ENCODE peak calls at places on chromosomes 16 and 17, in six cellular contexts. W is GM23338, L is HL-60, Y is SK-N-SH, O is HCT116, A is breast epithelium. D is an unnamed sample.

GRCh38 chr16:1054660-1055556 is 17.6 kb upstream of the SSTR5 start:
- DNase-seq in Y (peak; percentile 91), A (no peak), O (peak; percentile 37), L (peak; percentile 9), W (peak; percentile 91), D (peak; percentile 51)

GRCh38 chr16:85104147-85104546 is 8.1 kb downstream of the CIBAR2 start:
- DNase-seq in W (peak; percentile 46), O (no peak), L (no peak), Y (no peak), A (no peak), D (no peak)

GRCh38 chr16:22425847-22426246 is 51.4 kb upstream of the CDR2 start:
- DNase-seq in L (no peak), O (no peak), W (peak; percentile 41), A (no peak), Y (no peak), D (no peak)

GRCh38 chr16:48597563-48598392 is 12.2 kb downstream of the N4BP1 start:
- DNase-seq in L (no peak), A (no peak), O (no peak), W (no peak), Y (no peak), D (no peak)

GRCh38 chr17:22703204-22703603 is 1010.9 kb downstream of the KCNJ18 start:
- DNase-seq in A (no peak), Y (peak; percentile 58), L (peak; percentile 4), W (no peak), O (no peak), D (no peak)

GRCh38 chr16:50451951-50452508 is 83.2 kb upstream of the BRD7 start:
- DNase-seq in A (no peak), Y (no peak), O (no peak), L (no peak), W (no peak), D (no peak)

GRCh38 chr17:61232871-61233270 is 166.8 kb upstream of the TBX2 start:
- DNase-seq in O (no peak), Y (no peak), L (no peak), A (no peak), W (no peak), D (no peak)

GRCh38 chr16:58511933-58512815 is 3.1 kb upstream of the SETD6 start:
- DNase-seq in W (peak; percentile 94), Y (peak; percentile 80), L (peak; percentile 77), A (no peak), O (no peak), D (peak; percentile 83)

GRCh38 chr17:35894206-35894605 is 14.0 kb upstream of the CCL5 start:
- DNase-seq in W (no peak), Y (no peak), A (no peak), O (no peak), L (no peak), D (no peak)

GRCh38 chr16:87956169-87956770 is 5.0 kb downstream of the BANP start:
- DNase-seq in W (peak; percentile 32), A (no peak), O (no peak), L (peak; percentile 47), Y (no peak), D (peak; percentile 53)

GRCh38 chr16:62638324-62638911 is 602.2 kb upstream of the CDH8 start:
- DNase-seq in A (no peak), L (no peak), O (no peak), W (no peak), Y (no peak), D (no peak)

GRCh38 chr16:69495821-69496220 is 69.9 kb upstream of the NFAT5 start:
- DNase-seq in W (no peak), O (no peak), L (no peak), A (no peak), Y (peak; percentile 82), D (no peak)

GRCh38 chr16:19935696-19936095 is 51.0 kb upstream of the GPRC5B start:
- DNase-seq in A (no peak), Y (peak; percentile 49), L (no peak), W (no peak), O (no peak), D (no peak)

GRCh38 chr16:5000573-5001001 is 33.1 kb downstream of the NAGPA start:
- DNase-seq in O (no peak), A (no peak), L (no peak), W (no peak), Y (no peak), D (no peak)

GRCh38 chr17:30720013-30720471 is 104.5 kb downstream of the CRLF3 start:
- DNase-seq in W (no peak), Y (no peak), L (no peak), A (no peak), O (no peak), D (peak; percentile 6)

GRCh38 chr16:29645699-29646187 is 17.3 kb upstream of the SPN start:
- DNase-seq in Y (peak; percentile 63), O (peak; percentile 49), L (peak; percentile 94), A (no peak), W (peak; percentile 65), D (no peak)

GRCh38 chr16:71883193-71883848 is 661 bp downstream of the ZNF821 start:
- DNase-seq in A (no peak), L (no peak), Y (no peak), O (no peak), W (peak; percentile 78), D (peak; percentile 61)

GRCh38 chr17:6327007-6327406 is 107.9 kb downstream of the AIPL1 start:
- DNase-seq in L (no peak), A (no peak), O (no peak), W (peak; percentile 63), Y (no peak), D (no peak)

GRCh38 chr17:31802502-31802901 is 56.5 kb downstream of the COPRS start:
- DNase-seq in L (peak; percentile 87), W (no peak), O (peak; percentile 31), Y (no peak), A (no peak), D (no peak)

GRCh38 chr17:34366051-34366450 is 3.0 kb upstream of the CCL1 start:
- DNase-seq in A (no peak), O (no peak), W (no peak), Y (no peak), L (peak; percentile 67), D (no peak)

GRCh38 chr16:68402748-68403040 is 45.6 kb downstream of the SMPD3 start:
- DNase-seq in L (no peak), W (peak; percentile 55), O (no peak), A (no peak), Y (no peak), D (no peak)

GRCh38 chr17:78862073-78863023 is 21.7 kb upstream of the USP36 start:
- DNase-seq in A (peak; percentile 79), O (peak; percentile 92), Y (no peak), W (no peak), L (peak; percentile 71), D (peak; percentile 73)

GRCh38 chr17:39668141-39668924 is at the start of gene PNMT:
- DNase-seq in W (peak; percentile 90), A (peak; percentile 60), L (peak; percentile 58), Y (peak; percentile 93), O (no peak), D (peak; percentile 81)
- TF ChIP-seq POLR2AphosphoS5 in W (no peak), A (no peak), L (no peak), Y (no peak), O (no peak), D (no peak)

GRCh38 chr17:28950017-28950751 is 1.1 kb downstream of the PHF12 start:
- DNase-seq in A (peak; percentile 56), O (no peak), L (peak; percentile 78), W (peak; percentile 83), Y (peak; percentile 59), D (peak; percentile 61)

GRCh38 chr17:28949185-28950016 is 1.9 kb downstream of the PHF12 start:
- DNase-seq in L (peak; percentile 70), A (peak; percentile 51), W (peak; percentile 74), Y (peak; percentile 63), O (no peak), D (peak; percentile 67)

GRCh38 chr17:28951428-28951990 is at the start of gene PHF12:
- DNase-seq in A (peak; percentile 100), Y (peak; percentile 97), O (peak; percentile 100), L (peak; percentile 100), W (peak; percentile 100), D (peak; percentile 100)

GRCh38 chr17:28951991-28952975 is 965 bp upstream of the PHF12 start:
- DNase-seq in L (peak; percentile 99), A (peak; percentile 99), Y (peak; percentile 88), O (peak; percentile 99), W (peak; percentile 100), D (peak; percentile 98)

DNA sequence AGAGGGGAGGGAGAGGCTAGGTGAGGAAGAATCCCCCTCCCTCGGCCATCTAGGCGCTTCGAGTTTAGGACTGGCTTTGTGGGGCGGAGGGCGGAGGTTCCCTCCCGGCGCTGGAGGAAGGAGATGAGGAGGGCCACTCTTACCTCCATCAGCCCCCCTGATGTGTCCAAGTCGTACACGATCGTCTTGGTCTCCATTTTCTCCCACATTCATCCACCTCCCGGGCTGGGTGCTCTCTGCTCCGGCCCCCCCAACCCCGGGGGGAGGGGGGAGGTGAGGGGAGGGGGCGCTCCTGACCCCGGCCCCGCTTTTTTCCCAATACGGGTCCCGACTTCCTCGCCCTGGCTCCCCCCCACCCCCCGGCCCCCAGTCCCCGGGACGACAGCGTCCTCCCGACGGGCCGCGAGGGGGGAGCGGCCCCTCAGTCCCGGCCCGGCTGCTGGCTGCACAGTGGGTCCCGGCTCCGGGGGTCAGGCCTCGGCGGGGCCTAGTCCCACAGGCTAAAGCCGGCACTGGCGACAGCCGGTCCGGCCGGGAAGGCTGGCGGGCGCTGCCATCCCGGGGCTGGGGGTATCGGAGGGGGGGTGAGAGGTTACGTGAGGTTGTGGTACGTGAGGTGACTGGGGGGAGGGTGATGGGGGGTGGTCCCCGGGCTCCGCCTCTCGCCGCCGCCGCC is 428 bp downstream of the PHF12 start:
- DNase-seq in Y (no peak), W (no peak), O (no peak), A (no peak), L (no peak), D (no peak)
- H3K27ac ChIP-seq in Y (peak overlapping the region; percentile 99), W (peak overlapping the region; percentile 97), O (peak overlapping the region; percentile 83), A (peak overlapping the region; percentile 95), L (peak overlapping the region; percentile 91), D (peak overlapping the region; percentile 98)

DNA sequence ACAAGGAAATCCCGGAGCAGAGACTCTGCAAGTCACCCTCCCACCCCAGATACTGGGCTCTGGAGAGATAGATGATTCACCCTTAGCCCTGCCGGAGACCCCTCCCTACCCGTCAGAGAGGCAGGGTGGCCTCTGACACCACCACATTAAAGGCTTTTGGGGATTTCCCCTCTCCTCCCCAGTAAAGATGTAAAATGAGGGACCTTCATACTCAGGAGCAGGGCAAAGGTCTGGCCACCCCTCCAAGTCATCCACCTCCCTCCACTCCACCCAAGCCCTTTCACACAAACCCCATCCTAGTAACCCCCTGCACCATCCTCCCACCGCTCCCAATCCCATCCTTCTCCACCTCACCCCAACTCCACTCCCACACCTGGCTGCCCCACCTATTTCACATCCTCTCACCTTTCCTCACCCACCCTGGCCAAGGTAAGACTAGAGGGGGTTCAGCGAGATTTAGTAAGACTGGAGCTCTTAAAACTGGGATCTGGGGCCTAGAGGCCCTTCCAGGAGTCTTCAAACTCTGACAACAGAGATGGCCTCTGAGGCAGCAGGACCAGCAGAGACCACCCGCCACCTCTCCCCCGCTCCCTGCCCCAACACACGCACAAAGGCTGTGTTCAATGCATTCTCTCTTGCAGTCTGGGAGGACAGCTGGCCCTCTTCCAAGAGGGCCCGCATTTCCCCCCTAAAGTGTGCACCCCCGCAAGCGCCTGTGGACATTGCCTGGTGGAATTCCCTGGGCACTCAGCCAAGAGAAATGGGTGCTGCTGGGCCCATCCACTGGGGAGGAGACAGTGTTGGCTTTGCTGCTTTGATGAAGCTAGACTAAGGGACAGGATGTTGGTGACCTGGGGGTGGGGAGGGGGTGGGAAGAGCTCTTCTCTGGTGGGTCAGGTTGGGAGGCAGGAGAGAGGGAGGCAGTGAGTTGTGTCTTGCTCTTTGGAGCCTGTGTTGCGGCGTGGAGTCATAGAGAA is 1.1 kb downstream of the ABAT start:
- DNase-seq in L (no peak), A (no peak), Y (peak; percentile 77), W (no peak), O (no peak), D (no peak)
- H3K4me3 ChIP-seq in L (no peak overlapping the region), A (peak overlapping the region; percentile 62), Y (peak overlapping the region; percentile 83), W (peak overlapping the region; percentile 88), O (peak overlapping the region; percentile 59), D (peak overlapping the region; percentile 64)

GRCh38 chr17:19263621-19264010 is 26.4 kb downstream of the EPN2 start:
- DNase-seq in Y (no peak), O (no peak), W (no peak), L (no peak), A (no peak), D (no peak)
- TF ChIP-seq POLR2AphosphoS5 in Y (no peak), O (no peak), W (no peak), L (no peak), A (no peak), D (no peak)

D was measured in transverse colon.